ENCODE peak calls at places on chromosomes 4 and X, in nine cellular contexts. One of them, this sample, is unnamed.

GRCh38 chr4:55079451-55080173 is 45.8 kb downstream of the KDR start:
- DNase-seq in spleen: no peak
- DNase-seq in GM23338: no peak
- DNase-seq in transverse colon: no peak
- DNase-seq in endothelial cell of umbilical vein: peak
- DNase-seq in GM12891: no peak
- DNase-seq in HepG2: no peak
- DNase-seq in sigmoid colon: no peak
- DNase-seq in prostate gland: peak
- DNase-seq in this sample: no peak

GRCh38 chr4:32789026-32789608 is 2068.9 kb downstream of the PCDH7 start:
- DNase-seq in spleen: no peak
- DNase-seq in GM23338: no peak
- DNase-seq in transverse colon: no peak
- DNase-seq in endothelial cell of umbilical vein: no peak
- DNase-seq in GM12891: no peak
- DNase-seq in HepG2: no peak
- DNase-seq in sigmoid colon: no peak
- DNase-seq in prostate gland: no peak
- DNase-seq in this sample: no peak

GRCh38 chr4:168848112-168848511 is 161.9 kb downstream of the CBR4 start:
- DNase-seq in spleen: no peak
- DNase-seq in GM23338: no peak
- DNase-seq in transverse colon: no peak
- DNase-seq in endothelial cell of umbilical vein: peak
- DNase-seq in GM12891: no peak
- DNase-seq in HepG2: peak
- DNase-seq in sigmoid colon: peak
- DNase-seq in prostate gland: peak
- DNase-seq in this sample: no peak

GRCh38 chr4:123478859-123479345 is 82.3 kb downstream of the SPRY1 start:
- DNase-seq in spleen: no peak
- DNase-seq in GM23338: no peak
- DNase-seq in transverse colon: peak
- DNase-seq in endothelial cell of umbilical vein: no peak
- DNase-seq in GM12891: no peak
- DNase-seq in HepG2: peak
- DNase-seq in sigmoid colon: no peak
- DNase-seq in prostate gland: peak
- DNase-seq in this sample: no peak

GRCh38 chr4:153497988-153498967 is 32.1 kb downstream of the TMEM131L start:
- DNase-seq in spleen: no peak
- DNase-seq in GM23338: no peak
- DNase-seq in transverse colon: no peak
- DNase-seq in endothelial cell of umbilical vein: no peak
- DNase-seq in GM12891: no peak
- DNase-seq in HepG2: no peak
- DNase-seq in sigmoid colon: no peak
- DNase-seq in prostate gland: no peak
- DNase-seq in this sample: no peak

GRCh38 chr4:104728380-104729122 is 233.9 kb upstream of the CXXC4 start:
- DNase-seq in spleen: no peak
- DNase-seq in GM23338: no peak
- DNase-seq in transverse colon: no peak
- DNase-seq in endothelial cell of umbilical vein: no peak
- DNase-seq in GM12891: no peak
- DNase-seq in HepG2: peak
- DNase-seq in sigmoid colon: no peak
- DNase-seq in prostate gland: no peak
- DNase-seq in this sample: peak

GRCh38 chrX:132741706-132742105 is 216.7 kb downstream of the HS6ST2 start:
- DNase-seq in spleen: no peak
- DNase-seq in GM23338: no peak
- DNase-seq in transverse colon: no peak
- DNase-seq in endothelial cell of umbilical vein: no peak
- DNase-seq in GM12891: no peak
- DNase-seq in HepG2: no peak
- DNase-seq in sigmoid colon: no peak
- DNase-seq in prostate gland: no peak
- DNase-seq in this sample: no peak

GRCh38 chr4:154677300-154677699 is 64.8 kb upstream of the FGG start:
- DNase-seq in spleen: no peak
- DNase-seq in GM23338: no peak
- DNase-seq in transverse colon: no peak
- DNase-seq in endothelial cell of umbilical vein: no peak
- DNase-seq in GM12891: no peak
- DNase-seq in HepG2: no peak
- DNase-seq in sigmoid colon: no peak
- DNase-seq in prostate gland: no peak
- DNase-seq in this sample: no peak

GRCh38 chr4:76782837-76783236 is 115.1 kb downstream of the SOWAHB start:
- DNase-seq in spleen: no peak
- DNase-seq in GM23338: peak
- DNase-seq in transverse colon: no peak
- DNase-seq in endothelial cell of umbilical vein: no peak
- DNase-seq in GM12891: no peak
- DNase-seq in HepG2: no peak
- DNase-seq in sigmoid colon: no peak
- DNase-seq in prostate gland: no peak
- DNase-seq in this sample: no peak

GRCh38 chr4:128571747-128572146 is 237.8 kb upstream of the JADE1 start:
- DNase-seq in spleen: no peak
- DNase-seq in GM23338: no peak
- DNase-seq in transverse colon: peak
- DNase-seq in endothelial cell of umbilical vein: peak
- DNase-seq in GM12891: no peak
- DNase-seq in HepG2: no peak
- DNase-seq in sigmoid colon: peak
- DNase-seq in prostate gland: no peak
- DNase-seq in this sample: no peak

GRCh38 chr4:2820216-2820982 is 23.2 kb upstream of the ADD1 start:
- DNase-seq in spleen: peak
- DNase-seq in GM23338: no peak
- DNase-seq in transverse colon: peak
- DNase-seq in endothelial cell of umbilical vein: no peak
- DNase-seq in GM12891: no peak
- DNase-seq in HepG2: no peak
- DNase-seq in sigmoid colon: no peak
- DNase-seq in prostate gland: no peak
- DNase-seq in this sample: no peak

GRCh38 chr4:55871299-55871800 is 17.9 kb downstream of the EXOC1 start:
- DNase-seq in spleen: no peak
- DNase-seq in GM23338: no peak
- DNase-seq in transverse colon: no peak
- DNase-seq in endothelial cell of umbilical vein: no peak
- DNase-seq in GM12891: no peak
- DNase-seq in HepG2: no peak
- DNase-seq in sigmoid colon: no peak
- DNase-seq in prostate gland: no peak
- DNase-seq in this sample: no peak

GRCh38 chr4:168569066-168569908 is 72.4 kb downstream of the PALLD start:
- DNase-seq in spleen: no peak
- DNase-seq in GM23338: no peak
- DNase-seq in transverse colon: peak
- DNase-seq in endothelial cell of umbilical vein: peak
- DNase-seq in GM12891: no peak
- DNase-seq in HepG2: peak
- DNase-seq in sigmoid colon: no peak
- DNase-seq in prostate gland: peak
- DNase-seq in this sample: no peak

GRCh38 chrX:48487362-48487785 is 11.4 kb downstream of the FTSJ1 start:
- DNase-seq in spleen: peak
- DNase-seq in GM23338: peak
- DNase-seq in transverse colon: no peak
- DNase-seq in endothelial cell of umbilical vein: no peak
- DNase-seq in GM12891: no peak
- DNase-seq in HepG2: peak
- DNase-seq in sigmoid colon: no peak
- DNase-seq in prostate gland: no peak
- DNase-seq in this sample: no peak

GRCh38 chr4:13173974-13174373 is 310.2 kb downstream of the RAB28 start:
- DNase-seq in spleen: no peak
- DNase-seq in GM23338: no peak
- DNase-seq in transverse colon: peak
- DNase-seq in endothelial cell of umbilical vein: no peak
- DNase-seq in GM12891: no peak
- DNase-seq in HepG2: no peak
- DNase-seq in sigmoid colon: peak
- DNase-seq in prostate gland: no peak
- DNase-seq in this sample: no peak

GRCh38 chr4:88277711-88278025 is 6.7 kb downstream of the PPM1K start:
- DNase-seq in spleen: no peak
- DNase-seq in GM23338: no peak
- DNase-seq in transverse colon: no peak
- DNase-seq in endothelial cell of umbilical vein: no peak
- DNase-seq in GM12891: no peak
- DNase-seq in HepG2: no peak
- DNase-seq in sigmoid colon: no peak
- DNase-seq in prostate gland: no peak
- DNase-seq in this sample: no peak

GRCh38 chr4:182291597-182291996 is 48.4 kb downstream of the TENM3 start:
- DNase-seq in spleen: no peak
- DNase-seq in GM23338: no peak
- DNase-seq in transverse colon: no peak
- DNase-seq in endothelial cell of umbilical vein: no peak
- DNase-seq in GM12891: no peak
- DNase-seq in HepG2: no peak
- DNase-seq in sigmoid colon: no peak
- DNase-seq in prostate gland: no peak
- DNase-seq in this sample: no peak

GRCh38 chrX:37812110-37812509 is 32.3 kb downstream of the CYBB start:
- DNase-seq in spleen: no peak
- DNase-seq in GM23338: no peak
- DNase-seq in transverse colon: no peak
- DNase-seq in endothelial cell of umbilical vein: no peak
- DNase-seq in GM12891: no peak
- DNase-seq in HepG2: no peak
- DNase-seq in sigmoid colon: no peak
- DNase-seq in prostate gland: no peak
- DNase-seq in this sample: no peak

GRCh38 chr4:125719987-125720386 is 405.2 kb downstream of the FAT4 start:
- DNase-seq in spleen: no peak
- DNase-seq in GM23338: no peak
- DNase-seq in transverse colon: no peak
- DNase-seq in endothelial cell of umbilical vein: peak
- DNase-seq in GM12891: no peak
- DNase-seq in HepG2: peak
- DNase-seq in sigmoid colon: no peak
- DNase-seq in prostate gland: no peak
- DNase-seq in this sample: peak

GRCh38 chrX:132209527-132209926 is 9.7 kb downstream of the RAP2C start:
- DNase-seq in spleen: no peak
- DNase-seq in GM23338: no peak
- DNase-seq in transverse colon: no peak
- DNase-seq in endothelial cell of umbilical vein: no peak
- DNase-seq in GM12891: no peak
- DNase-seq in HepG2: no peak
- DNase-seq in sigmoid colon: no peak
- DNase-seq in prostate gland: no peak
- DNase-seq in this sample: no peak

GRCh38 chr4:139015948-139016451 is 419 bp downstream of the NOCT start:
- DNase-seq in spleen: no peak
- DNase-seq in GM23338: peak
- DNase-seq in transverse colon: peak
- DNase-seq in endothelial cell of umbilical vein: peak
- DNase-seq in GM12891: peak
- DNase-seq in HepG2: peak
- DNase-seq in sigmoid colon: no peak
- DNase-seq in prostate gland: peak
- DNase-seq in this sample: no peak

GRCh38 chr4:84920591-84920990 is 45.9 kb downstream of the WDFY3 start:
- DNase-seq in spleen: no peak
- DNase-seq in GM23338: no peak
- DNase-seq in transverse colon: no peak
- DNase-seq in endothelial cell of umbilical vein: peak
- DNase-seq in GM12891: no peak
- DNase-seq in HepG2: no peak
- DNase-seq in sigmoid colon: no peak
- DNase-seq in prostate gland: no peak
- DNase-seq in this sample: no peak

GRCh38 chr4:1291996-1292702 is 2.5 kb downstream of the MAEA start:
- DNase-seq in spleen: peak
- DNase-seq in GM23338: no peak
- DNase-seq in transverse colon: no peak
- DNase-seq in endothelial cell of umbilical vein: no peak
- DNase-seq in GM12891: no peak
- DNase-seq in HepG2: no peak
- DNase-seq in sigmoid colon: no peak
- DNase-seq in prostate gland: no peak
- DNase-seq in this sample: no peak
- TF ChIP-seq POLR2AphosphoS5 in spleen: no peak
- TF ChIP-seq POLR2AphosphoS5 in GM23338: no peak
- TF ChIP-seq POLR2AphosphoS5 in transverse colon: no peak
- TF ChIP-seq POLR2AphosphoS5 in endothelial cell of umbilical vein: no peak
- TF ChIP-seq POLR2AphosphoS5 in GM12891: no peak
- TF ChIP-seq POLR2AphosphoS5 in HepG2: no peak
- TF ChIP-seq POLR2AphosphoS5 in sigmoid colon: no peak
- TF ChIP-seq POLR2AphosphoS5 in prostate gland: no peak
- TF ChIP-seq POLR2AphosphoS5 in this sample: no peak

DNA sequence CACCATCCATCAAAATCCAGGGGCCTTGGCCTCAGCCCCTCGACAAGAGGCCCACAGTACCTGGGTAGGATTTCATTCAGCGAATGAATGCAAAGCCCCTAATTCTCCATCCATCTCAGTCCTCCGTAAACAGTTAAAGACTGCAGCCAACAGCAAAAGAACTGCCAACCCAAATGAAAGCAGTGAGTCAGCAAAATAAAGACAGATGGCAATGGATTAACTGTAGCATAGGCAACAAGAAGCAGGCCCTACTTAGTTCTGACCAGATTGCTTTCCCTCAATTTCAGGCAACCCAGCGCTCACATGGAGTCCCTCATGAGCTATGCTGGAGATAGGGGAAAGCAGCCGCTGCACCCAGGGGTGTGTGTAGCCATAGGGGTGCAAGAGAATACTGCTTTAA is 21.4 kb downstream of the PLAC1 start:
- DNase-seq in spleen: no peak
- DNase-seq in GM23338: no peak
- DNase-seq in transverse colon: no peak
- DNase-seq in endothelial cell of umbilical vein: no peak
- DNase-seq in GM12891: no peak
- DNase-seq in HepG2: no peak
- DNase-seq in sigmoid colon: no peak
- DNase-seq in prostate gland: no peak
- DNase-seq in this sample: no peak
- TF ChIP-seq POLR2AphosphoS5 in spleen: no peak
- TF ChIP-seq POLR2AphosphoS5 in GM23338: no peak
- TF ChIP-seq POLR2AphosphoS5 in transverse colon: no peak
- TF ChIP-seq POLR2AphosphoS5 in endothelial cell of umbilical vein: no peak
- TF ChIP-seq POLR2AphosphoS5 in GM12891: no peak
- TF ChIP-seq POLR2AphosphoS5 in HepG2: no peak
- TF ChIP-seq POLR2AphosphoS5 in sigmoid colon: no peak
- TF ChIP-seq POLR2AphosphoS5 in prostate gland: no peak
- TF ChIP-seq POLR2AphosphoS5 in this sample: no peak

GRCh38 chr4:52545099-52546069 is 113.7 kb downstream of the USP46 start:
- DNase-seq in spleen: peak
- DNase-seq in GM23338: peak
- DNase-seq in transverse colon: peak
- DNase-seq in endothelial cell of umbilical vein: peak
- DNase-seq in GM12891: peak
- DNase-seq in HepG2: peak
- DNase-seq in sigmoid colon: peak
- DNase-seq in prostate gland: peak
- DNase-seq in this sample: peak
- TF ChIP-seq POLR2AphosphoS5 in spleen: peak
- TF ChIP-seq POLR2AphosphoS5 in GM23338: no peak
- TF ChIP-seq POLR2AphosphoS5 in transverse colon: peak
- TF ChIP-seq POLR2AphosphoS5 in endothelial cell of umbilical vein: no peak
- TF ChIP-seq POLR2AphosphoS5 in GM12891: no peak
- TF ChIP-seq POLR2AphosphoS5 in HepG2: no peak
- TF ChIP-seq POLR2AphosphoS5 in sigmoid colon: peak
- TF ChIP-seq POLR2AphosphoS5 in prostate gland: peak
- TF ChIP-seq POLR2AphosphoS5 in this sample: no peak

GRCh38 chr4:113474017-113474416 is 287.5 kb downstream of the CAMK2D start:
- DNase-seq in spleen: no peak
- DNase-seq in GM23338: no peak
- DNase-seq in transverse colon: no peak
- DNase-seq in endothelial cell of umbilical vein: no peak
- DNase-seq in GM12891: no peak
- DNase-seq in HepG2: no peak
- DNase-seq in sigmoid colon: no peak
- DNase-seq in prostate gland: no peak
- DNase-seq in this sample: no peak
- TF ChIP-seq POLR2AphosphoS5 in spleen: no peak
- TF ChIP-seq POLR2AphosphoS5 in GM23338: no peak
- TF ChIP-seq POLR2AphosphoS5 in transverse colon: no peak
- TF ChIP-seq POLR2AphosphoS5 in endothelial cell of umbilical vein: no peak
- TF ChIP-seq POLR2AphosphoS5 in GM12891: no peak
- TF ChIP-seq POLR2AphosphoS5 in HepG2: no peak
- TF ChIP-seq POLR2AphosphoS5 in sigmoid colon: no peak
- TF ChIP-seq POLR2AphosphoS5 in prostate gland: no peak
- TF ChIP-seq POLR2AphosphoS5 in this sample: no peak